ENCODE peak calls at places on chromosomes 11 and 22, in nine cellular contexts. One of them, this sample, is unnamed.

GRCh38 chr22:26383968-26384576 is 45.0 kb upstream of the ASPHD2 start:
- DNase-seq in SK-N-SH: no peak
- DNase-seq in cardiac muscle cell: no peak
- DNase-seq in pancreas: no peak
- DNase-seq in transverse colon: no peak
- DNase-seq in A549: no peak
- DNase-seq in neural progenitor cell: no peak
- DNase-seq in RWPE2: no peak
- DNase-seq in body of pancreas: no peak
- DNase-seq in this sample: no peak

GRCh38 chr11:57937431-57937830 is 86.2 kb upstream of the OR9Q1 start:
- DNase-seq in cardiac muscle cell: no peak
- DNase-seq in transverse colon: no peak
- DNase-seq in A549: no peak
- DNase-seq in RWPE2: no peak
- DNase-seq in body of pancreas: no peak
- DNase-seq in SK-N-SH: no peak
- DNase-seq in pancreas: no peak
- DNase-seq in neural progenitor cell: no peak
- DNase-seq in this sample: no peak

GRCh38 chr22:45254388-45254787 is 13.7 kb upstream of the KIAA0930 start:
- DNase-seq in body of pancreas: no peak
- DNase-seq in SK-N-SH: no peak
- DNase-seq in pancreas: no peak
- DNase-seq in neural progenitor cell: no peak
- DNase-seq in transverse colon: no peak
- DNase-seq in A549: no peak
- DNase-seq in RWPE2: no peak
- DNase-seq in cardiac muscle cell: no peak
- DNase-seq in this sample: no peak

GRCh38 chr11:33970984-33971466 is 79.1 kb upstream of the LMO2 start:
- DNase-seq in body of pancreas: peak; percentile 57
- DNase-seq in cardiac muscle cell: peak; percentile 70
- DNase-seq in neural progenitor cell: peak; percentile 70
- DNase-seq in transverse colon: peak; percentile 32
- DNase-seq in A549: peak; percentile 66
- DNase-seq in pancreas: no peak
- DNase-seq in RWPE2: no peak
- DNase-seq in SK-N-SH: peak; percentile 66
- DNase-seq in this sample: no peak

GRCh38 chr11:31437742-31438435 is 68.2 kb downstream of the DNAJC24 start:
- DNase-seq in RWPE2: no peak
- DNase-seq in SK-N-SH: no peak
- DNase-seq in A549: no peak
- DNase-seq in cardiac muscle cell: no peak
- DNase-seq in pancreas: no peak
- DNase-seq in body of pancreas: no peak
- DNase-seq in transverse colon: no peak
- DNase-seq in neural progenitor cell: no peak
- DNase-seq in this sample: no peak

GRCh38 chr11:90243534-90243933 is 20.7 kb upstream of the CHORDC1 start:
- DNase-seq in pancreas: no peak
- DNase-seq in cardiac muscle cell: no peak
- DNase-seq in body of pancreas: no peak
- DNase-seq in transverse colon: no peak
- DNase-seq in neural progenitor cell: no peak
- DNase-seq in RWPE2: no peak
- DNase-seq in A549: no peak
- DNase-seq in SK-N-SH: no peak
- DNase-seq in this sample: no peak

GRCh38 chr11:9752091-9752490 is 88.2 kb downstream of the SWAP70 start:
- DNase-seq in transverse colon: no peak
- DNase-seq in SK-N-SH: peak; percentile 43
- DNase-seq in A549: no peak
- DNase-seq in body of pancreas: peak; percentile 40
- DNase-seq in pancreas: no peak
- DNase-seq in neural progenitor cell: no peak
- DNase-seq in cardiac muscle cell: no peak
- DNase-seq in RWPE2: no peak
- DNase-seq in this sample: no peak

GRCh38 chr11:71366076-71366475 is 82.1 kb downstream of the DHCR7 start:
- DNase-seq in SK-N-SH: no peak
- DNase-seq in cardiac muscle cell: no peak
- DNase-seq in body of pancreas: no peak
- DNase-seq in transverse colon: no peak
- DNase-seq in RWPE2: no peak
- DNase-seq in pancreas: no peak
- DNase-seq in neural progenitor cell: no peak
- DNase-seq in A549: no peak
- DNase-seq in this sample: no peak

GRCh38 chr11:469684-470667 is 19.9 kb downstream of the PTDSS2 start:
- DNase-seq in RWPE2: peak; percentile 54
- DNase-seq in neural progenitor cell: no peak
- DNase-seq in transverse colon: peak; percentile 62
- DNase-seq in pancreas: no peak
- DNase-seq in SK-N-SH: peak; percentile 35
- DNase-seq in body of pancreas: peak; percentile 63
- DNase-seq in A549: peak; percentile 58
- DNase-seq in cardiac muscle cell: no peak
- DNase-seq in this sample: peak; percentile 79

GRCh38 chr11:130022799-130023198 is 20.2 kb upstream of the PRDM10 start:
- DNase-seq in SK-N-SH: no peak
- DNase-seq in body of pancreas: no peak
- DNase-seq in cardiac muscle cell: no peak
- DNase-seq in RWPE2: no peak
- DNase-seq in A549: no peak
- DNase-seq in pancreas: no peak
- DNase-seq in neural progenitor cell: no peak
- DNase-seq in transverse colon: no peak
- DNase-seq in this sample: no peak

GRCh38 chr11:72058416-72059034 is 21.8 kb downstream of the NUMA1 start:
- DNase-seq in cardiac muscle cell: no peak
- DNase-seq in transverse colon: no peak
- DNase-seq in RWPE2: no peak
- DNase-seq in pancreas: no peak
- DNase-seq in SK-N-SH: no peak
- DNase-seq in body of pancreas: no peak
- DNase-seq in neural progenitor cell: no peak
- DNase-seq in A549: no peak
- DNase-seq in this sample: no peak

GRCh38 chr11:70735976-70736375 is 337.6 kb downstream of the CTTN start:
- DNase-seq in body of pancreas: no peak
- DNase-seq in cardiac muscle cell: no peak
- DNase-seq in pancreas: peak; percentile 27
- DNase-seq in transverse colon: no peak
- DNase-seq in SK-N-SH: no peak
- DNase-seq in neural progenitor cell: no peak
- DNase-seq in A549: no peak
- DNase-seq in RWPE2: no peak
- DNase-seq in this sample: no peak

GRCh38 chr11:76888989-76889388 is 28.3 kb downstream of the ACER3 start:
- DNase-seq in body of pancreas: no peak
- DNase-seq in transverse colon: no peak
- DNase-seq in cardiac muscle cell: peak; percentile 4
- DNase-seq in SK-N-SH: no peak
- DNase-seq in A549: no peak
- DNase-seq in RWPE2: no peak
- DNase-seq in neural progenitor cell: no peak
- DNase-seq in pancreas: no peak
- DNase-seq in this sample: no peak

GRCh38 chr11:71244116-71244815 is 8.1 kb downstream of the SHANK2 start:
- DNase-seq in SK-N-SH: peak; percentile 4
- DNase-seq in A549: no peak
- DNase-seq in neural progenitor cell: no peak
- DNase-seq in cardiac muscle cell: no peak
- DNase-seq in pancreas: no peak
- DNase-seq in transverse colon: no peak
- DNase-seq in body of pancreas: peak; percentile 0
- DNase-seq in RWPE2: no peak
- DNase-seq in this sample: no peak

GRCh38 chr11:46240861-46241260 is 36.6 kb upstream of the CREB3L1 start:
- DNase-seq in cardiac muscle cell: no peak
- DNase-seq in pancreas: no peak
- DNase-seq in body of pancreas: no peak
- DNase-seq in transverse colon: no peak
- DNase-seq in A549: no peak
- DNase-seq in RWPE2: no peak
- DNase-seq in neural progenitor cell: no peak
- DNase-seq in SK-N-SH: no peak
- DNase-seq in this sample: no peak
- H3K27ac ChIP-seq in cardiac muscle cell: no peak overlapping the region
- H3K27ac ChIP-seq in pancreas: no peak overlapping the region
- H3K27ac ChIP-seq in body of pancreas: no peak overlapping the region
- H3K27ac ChIP-seq in transverse colon: no peak overlapping the region
- H3K27ac ChIP-seq in A549: no peak overlapping the region
- H3K27ac ChIP-seq in RWPE2: peak overlapping the region; percentile 75
- H3K27ac ChIP-seq in neural progenitor cell: no peak overlapping the region
- H3K27ac ChIP-seq in SK-N-SH: no peak overlapping the region
- H3K27ac ChIP-seq in this sample: no peak overlapping the region

DNA sequence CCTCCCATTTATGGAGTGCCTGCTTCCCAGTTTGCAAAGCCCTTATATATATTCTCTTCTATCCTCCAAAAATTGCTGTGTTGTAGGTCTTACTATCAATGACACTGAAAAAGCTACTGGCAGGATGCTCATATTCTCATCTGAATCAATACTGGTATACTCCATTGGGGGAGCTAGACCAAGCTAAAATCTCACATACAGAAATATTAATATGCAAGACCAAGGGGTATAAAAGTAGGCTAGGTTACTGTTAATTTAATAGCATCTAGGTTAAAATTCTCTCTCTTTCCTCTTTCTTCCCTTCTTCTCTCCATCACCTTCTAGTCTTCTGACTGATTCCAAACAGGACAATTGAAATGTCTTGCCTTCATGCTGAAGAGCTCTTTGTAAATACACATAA is 17.1 kb upstream of the BDNF start:
- DNase-seq in neural progenitor cell: no peak
- DNase-seq in A549: peak; percentile 56
- DNase-seq in transverse colon: no peak
- DNase-seq in pancreas: no peak
- DNase-seq in body of pancreas: no peak
- DNase-seq in SK-N-SH: peak; percentile 45
- DNase-seq in RWPE2: no peak
- DNase-seq in cardiac muscle cell: no peak
- DNase-seq in this sample: no peak
- TF ChIP-seq CTCF in neural progenitor cell: peak; percentile 39
- TF ChIP-seq CTCF in A549: peak; percentile 51
- TF ChIP-seq CTCF in transverse colon: no peak
- TF ChIP-seq CTCF in pancreas: no peak
- TF ChIP-seq CTCF in body of pancreas: no peak
- TF ChIP-seq CTCF in SK-N-SH: peak; percentile 57
- TF ChIP-seq CTCF in RWPE2: peak; percentile 48
- TF ChIP-seq CTCF in cardiac muscle cell: peak; percentile 42
- TF ChIP-seq CTCF in this sample: no peak

DNA sequence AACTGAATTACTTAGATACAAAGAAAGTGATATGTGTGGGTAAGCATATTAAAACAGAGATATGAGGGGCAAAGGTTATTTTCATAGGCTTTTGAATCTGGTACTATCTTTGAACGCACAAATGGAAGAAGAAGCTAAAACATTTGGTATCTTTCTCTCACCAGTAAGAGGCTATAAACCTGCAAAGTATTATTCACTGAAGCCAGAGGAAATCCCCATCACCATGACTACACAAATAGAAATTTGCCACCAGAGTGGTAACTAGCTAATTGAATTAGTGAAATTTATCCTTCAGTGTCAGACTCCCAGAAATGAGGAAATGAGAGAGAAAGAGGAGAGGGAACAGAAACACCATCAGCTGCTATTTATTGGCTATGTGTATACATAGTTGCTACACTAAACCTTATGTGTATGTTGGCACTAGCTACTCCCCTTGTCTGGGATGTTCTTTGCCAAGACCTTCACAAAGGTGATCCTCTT is 503.4 kb downstream of the DLG2 start:
- DNase-seq in pancreas: no peak
- DNase-seq in RWPE2: no peak
- DNase-seq in body of pancreas: no peak
- DNase-seq in transverse colon: no peak
- DNase-seq in neural progenitor cell: no peak
- DNase-seq in cardiac muscle cell: no peak
- DNase-seq in SK-N-SH: no peak
- DNase-seq in A549: peak; percentile 4
- DNase-seq in this sample: no peak
- H3K4me3 ChIP-seq in pancreas: no peak overlapping the region
- H3K4me3 ChIP-seq in RWPE2: no peak overlapping the region
- H3K4me3 ChIP-seq in body of pancreas: no peak overlapping the region
- H3K4me3 ChIP-seq in transverse colon: no peak overlapping the region
- H3K4me3 ChIP-seq in neural progenitor cell: no peak overlapping the region
- H3K4me3 ChIP-seq in cardiac muscle cell: no peak overlapping the region
- H3K4me3 ChIP-seq in SK-N-SH: no peak overlapping the region
- H3K4me3 ChIP-seq in A549: no peak overlapping the region
- H3K4me3 ChIP-seq in this sample: no peak overlapping the region

GRCh38 chr11:106961048-106961447 is 57.2 kb downstream of the GUCY1A2 start:
- DNase-seq in pancreas: no peak
- DNase-seq in neural progenitor cell: no peak
- DNase-seq in transverse colon: no peak
- DNase-seq in cardiac muscle cell: no peak
- DNase-seq in A549: peak; percentile 15
- DNase-seq in RWPE2: no peak
- DNase-seq in SK-N-SH: no peak
- DNase-seq in body of pancreas: no peak
- DNase-seq in this sample: no peak

GRCh38 chr11:106959800-106960199 is 58.5 kb downstream of the GUCY1A2 start:
- DNase-seq in RWPE2: no peak
- DNase-seq in cardiac muscle cell: peak; percentile 47
- DNase-seq in SK-N-SH: no peak
- DNase-seq in body of pancreas: no peak
- DNase-seq in A549: no peak
- DNase-seq in transverse colon: no peak
- DNase-seq in pancreas: no peak
- DNase-seq in neural progenitor cell: peak; percentile 19
- DNase-seq in this sample: no peak

GRCh38 chr11:106959386-106959785 is 58.9 kb downstream of the GUCY1A2 start:
- DNase-seq in neural progenitor cell: no peak
- DNase-seq in pancreas: no peak
- DNase-seq in A549: no peak
- DNase-seq in RWPE2: no peak
- DNase-seq in cardiac muscle cell: no peak
- DNase-seq in SK-N-SH: no peak
- DNase-seq in body of pancreas: no peak
- DNase-seq in transverse colon: no peak
- DNase-seq in this sample: no peak

GRCh38 chr11:106958506-106959248 is 59.6 kb downstream of the GUCY1A2 start:
- DNase-seq in RWPE2: no peak
- DNase-seq in neural progenitor cell: no peak
- DNase-seq in cardiac muscle cell: no peak
- DNase-seq in transverse colon: no peak
- DNase-seq in SK-N-SH: no peak
- DNase-seq in A549: no peak
- DNase-seq in body of pancreas: no peak
- DNase-seq in pancreas: no peak
- DNase-seq in this sample: no peak

DNA sequence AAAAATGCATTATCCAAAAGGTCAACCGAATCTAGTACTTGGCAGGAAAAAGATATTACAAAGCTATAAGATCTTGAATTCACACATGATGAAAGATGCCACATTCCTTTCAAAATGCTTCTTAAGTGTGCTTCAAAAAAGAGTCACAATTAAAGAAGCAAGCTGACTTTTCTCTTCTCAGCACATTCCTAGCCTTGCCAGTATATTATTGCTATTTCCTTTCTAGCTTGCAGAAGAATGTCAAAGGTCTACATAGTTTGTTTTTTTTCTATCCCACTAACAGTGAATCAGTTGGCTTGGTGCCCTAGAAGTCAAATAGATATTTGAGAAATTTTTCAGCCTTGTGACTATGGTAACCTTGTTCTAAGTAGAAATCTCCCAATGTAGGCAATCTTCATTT is 56.8 kb downstream of the GUCY1A2 start:
- DNase-seq in pancreas: no peak
- DNase-seq in cardiac muscle cell: no peak
- DNase-seq in neural progenitor cell: no peak
- DNase-seq in SK-N-SH: no peak
- DNase-seq in A549: peak; percentile 53
- DNase-seq in RWPE2: no peak
- DNase-seq in body of pancreas: no peak
- DNase-seq in transverse colon: no peak
- DNase-seq in this sample: no peak
- H3K27ac ChIP-seq in pancreas: no peak overlapping the region
- H3K27ac ChIP-seq in cardiac muscle cell: no peak overlapping the region
- H3K27ac ChIP-seq in neural progenitor cell: no peak overlapping the region
- H3K27ac ChIP-seq in SK-N-SH: peak overlapping the region; percentile 58
- H3K27ac ChIP-seq in A549: peak overlapping the region; percentile 52
- H3K27ac ChIP-seq in RWPE2: peak overlapping the region; percentile 66
- H3K27ac ChIP-seq in body of pancreas: no peak overlapping the region
- H3K27ac ChIP-seq in transverse colon: no peak overlapping the region
- H3K27ac ChIP-seq in this sample: no peak overlapping the region

This sample was measured in left lung.